ENCODE peak calls at places on chromosomes 11 and 22, in six cellular contexts. F, C, A, D, R and B are unnamed samples.

GRCh38 chr11:86799680-86800075 is 664 bp upstream of the PRSS23 start:
- DNase-seq in F (no peak), A (peak), D (no peak), C (no peak), R (no peak), B (no peak)

GRCh38 chr11:58285483-58286040 is 17.5 kb upstream of the OR10W1 start:
- DNase-seq in R (no peak), D (no peak), A (no peak), C (no peak), F (no peak), B (no peak)

GRCh38 chr22:26986884-26987283 is 329.5 kb downstream of the MIAT start:
- DNase-seq in R (no peak), C (no peak), A (no peak), D (no peak), F (no peak), B (no peak)

GRCh38 chr11:119322360-119322739 is 5.4 kb upstream of the MCAM start:
- DNase-seq in D (no peak), C (no peak), F (no peak), A (no peak), R (no peak), B (no peak)

GRCh38 chr11:92852946-92853345 is 116.5 kb upstream of the MTNR1B start:
- DNase-seq in F (no peak), D (no peak), C (no peak), R (peak), A (no peak), B (no peak)

GRCh38 chr22:48826546-48826945 is 1001.1 kb downstream of the BRD1 start:
- DNase-seq in D (peak), F (no peak), R (no peak), A (no peak), C (no peak), B (no peak)

GRCh38 chr22:40709752-40710413 is 30.6 kb downstream of the MCHR1 start:
- DNase-seq in F (peak), D (no peak), R (no peak), A (peak), C (no peak), B (no peak)

GRCh38 chr22:46237453-46238158 is 12.5 kb downstream of the CDPF1 start:
- DNase-seq in F (no peak), R (no peak), D (no peak), C (no peak), A (no peak), B (no peak)

GRCh38 chr11:77068461-77069335 is 1.9 kb downstream of the CAPN5 start:
- DNase-seq in C (no peak), F (no peak), R (no peak), D (no peak), A (no peak), B (no peak)

GRCh38 chr11:90783111-90783510 is 560.3 kb upstream of the CHORDC1 start:
- DNase-seq in D (no peak), F (no peak), C (no peak), R (no peak), A (no peak), B (no peak)

GRCh38 chr22:40329021-40329456 is 17.3 kb upstream of the ADSL start:
- DNase-seq in A (no peak), F (no peak), D (no peak), C (no peak), R (no peak), B (no peak)

GRCh38 chr11:34898474-34898873 is 17.7 kb downstream of the APIP start:
- DNase-seq in D (no peak), F (no peak), A (no peak), C (no peak), R (no peak), B (no peak)

GRCh38 chr11:68980776-68981065 is at the start of gene MRGPRD:
- DNase-seq in C (no peak), A (no peak), D (no peak), F (no peak), R (no peak), B (no peak)

GRCh38 chr11:82405392-82405791 is 328.3 kb downstream of the FAM181B start:
- DNase-seq in C (no peak), D (no peak), A (no peak), R (no peak), F (no peak), B (no peak)

GRCh38 chr11:111819161-111820058 is 52.0 kb downstream of the ALG9 start:
- DNase-seq in R (no peak), D (no peak), C (no peak), F (no peak), A (no peak), B (peak)

GRCh38 chr11:2730323-2731284 is 30.8 kb upstream of the KCNQ1OT1 start:
- DNase-seq in R (no peak), C (no peak), A (no peak), F (no peak), D (no peak), B (no peak)

GRCh38 chr22:36467042-36467810 is 14.2 kb downstream of the TXN2 start:
- DNase-seq in C (no peak), F (no peak), R (no peak), A (no peak), D (no peak), B (peak)

GRCh38 chr11:93073508-93074280 is 104.2 kb downstream of the MTNR1B start:
- DNase-seq in C (no peak), F (no peak), D (no peak), A (no peak), R (no peak), B (no peak)

GRCh38 chr11:450809-451451 is 851 bp downstream of the PTDSS2 start:
- DNase-seq in D (peak), R (peak), C (peak), A (peak), F (peak), B (peak)

GRCh38 chr11:125091247-125091876 is 20.1 kb downstream of the TMEM218 start:
- DNase-seq in C (no peak), D (no peak), A (peak), F (no peak), R (peak), B (peak)

GRCh38 chr11:72378704-72379383 is 55.5 kb downstream of the CLPB start:
- DNase-seq in C (no peak), F (peak), A (no peak), R (no peak), D (no peak), B (peak)

GRCh38 chr11:58628446-58628845 is 6.0 kb downstream of the CNTF start:
- DNase-seq in F (no peak), D (no peak), C (no peak), A (no peak), R (no peak), B (no peak)

GRCh38 chr22:26573026-26573662 is 16.8 kb downstream of the TPST2 start:
- DNase-seq in F (peak), C (no peak), D (no peak), R (no peak), A (no peak), B (peak)